ENCODE peak calls at places on chromosomes 4 and X, in nine cellular contexts. R, M, K, U, Q, E, F, A and Z are unnamed samples.
A peak's percentile ranks its signal among the peaks of the same experiment; 100 is the strongest.

GRCh38 chr4:7411896-7412585 is 22.7 kb downstream of the PSAPL1 start:
- DNase-seq in U (peak; percentile 80), R (no peak), F (no peak), M (no peak), A (no peak), E (no peak), Q (no peak), K (no peak), Z (no peak)

GRCh38 chr4:8861576-8862279 is 9.9 kb downstream of the HMX1 start:
- DNase-seq in F (no peak), K (no peak), M (no peak), A (no peak), U (no peak), R (no peak), Q (no peak), E (no peak), Z (no peak)

GRCh38 chrX:150690126-150690525 is 3.1 kb upstream of the MTMR1 start:
- DNase-seq in Q (peak; percentile 92), M (no peak), E (peak; percentile 82), K (peak; percentile 46), U (no peak), R (peak; percentile 74), A (no peak), F (no peak), Z (no peak)

GRCh38 chr4:179755322-179755721 is 2313.1 kb upstream of the AGA start:
- DNase-seq in A (no peak), E (no peak), Q (no peak), M (no peak), F (no peak), R (no peak), K (no peak), U (no peak), Z (no peak)

GRCh38 chr4:169209388-169209883 is 61.3 kb downstream of the SH3RF1 start:
- DNase-seq in E (no peak), U (no peak), R (no peak), F (no peak), A (no peak), K (no peak), Q (no peak), M (no peak), Z (no peak)

GRCh38 chr4:76626686-76627465 is 191.8 kb downstream of the SHROOM3 start:
- DNase-seq in E (no peak), A (no peak), F (no peak), Q (no peak), M (no peak), R (peak; percentile 44), U (no peak), K (no peak), Z (no peak)

GRCh38 chr4:1488831-1489638 is 82.8 kb upstream of the NKX1-1 start:
- DNase-seq in F (no peak), Q (no peak), A (no peak), E (no peak), M (no peak), R (no peak), U (no peak), K (no peak), Z (no peak)

GRCh38 chr4:7740866-7741525 is 198.7 kb downstream of the AFAP1 start:
- DNase-seq in K (no peak), E (no peak), M (no peak), A (no peak), U (no peak), Q (no peak), R (no peak), F (no peak), Z (no peak)

GRCh38 chrX:5100004-5100403 is 1128.7 kb downstream of the NLGN4X start:
- DNase-seq in M (no peak), A (no peak), E (no peak), F (no peak), R (no peak), K (no peak), U (no peak), Q (no peak), Z (no peak)

GRCh38 chrX:700936-701335 is 70.3 kb downstream of the SHOX start:
- DNase-seq in F (no peak), U (no peak), M (no peak), Q (no peak), K (no peak), R (no peak), A (no peak), E (no peak), Z (no peak)

GRCh38 chrX:93977641-93978040 is 303.6 kb downstream of the FAM133A start:
- DNase-seq in R (no peak), E (no peak), U (no peak), Q (no peak), F (no peak), M (no peak), A (no peak), K (no peak), Z (no peak)

GRCh38 chrX:21972721-21973120 is 32.2 kb downstream of the SMS start:
- DNase-seq in E (no peak), R (peak; percentile 67), K (no peak), M (peak; percentile 6), Q (peak; percentile 36), F (peak; percentile 43), U (no peak), A (no peak), Z (no peak)

DNA sequence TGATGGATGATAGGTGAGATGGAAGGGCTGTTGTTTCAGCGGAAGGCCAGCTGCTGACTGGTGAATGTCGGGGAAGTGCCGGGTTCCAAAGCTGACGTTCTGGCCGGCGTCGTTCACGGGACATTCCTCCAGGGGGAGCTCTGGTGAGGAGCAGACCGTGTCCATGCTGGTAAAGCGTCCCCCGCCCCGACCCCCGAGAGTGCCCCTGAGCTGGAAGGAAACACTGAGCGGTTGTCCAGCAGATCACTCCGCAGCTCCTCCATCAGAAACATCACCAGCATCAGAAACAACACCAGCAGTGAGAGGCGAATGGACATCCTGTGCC is 18.6 kb upstream of the ADRA2C start:
- DNase-seq in U (no peak), E (no peak), M (no peak), F (no peak), A (no peak), R (peak; percentile 4), Q (no peak), K (no peak), Z (peak; percentile 43)
- TF ChIP-seq CTCF in U (peak; percentile 41), E (peak; percentile 48), M (no peak), F (no peak), A (peak; percentile 36), R (peak; percentile 30), Q (peak; percentile 21), K (no peak), Z (peak; percentile 60)

DNA sequence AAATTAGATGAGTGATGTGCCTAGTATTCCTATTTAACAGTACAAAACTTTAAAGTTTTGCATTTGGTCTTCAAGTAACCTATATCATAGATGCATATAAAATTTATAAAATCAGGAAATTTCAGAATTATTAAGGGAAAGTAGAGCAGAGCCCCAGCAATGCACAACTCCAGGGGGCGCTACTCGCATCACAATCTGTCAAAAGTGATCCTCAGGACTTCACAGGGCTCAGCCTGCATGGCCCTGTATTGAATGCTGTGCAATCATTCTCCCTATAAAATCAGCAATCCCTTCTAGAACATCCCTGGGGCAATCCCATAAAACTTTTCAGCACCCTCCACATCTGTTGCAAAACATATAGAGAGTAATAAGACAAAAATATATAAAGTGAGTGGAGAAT is 12.4 kb upstream of the PPARGC1A start:
- DNase-seq in M (no peak), A (no peak), R (no peak), K (no peak), U (no peak), F (no peak), Q (no peak), E (no peak), Z (no peak)
- TF ChIP-seq CTCF in M (no peak), A (peak; percentile 7), R (no peak), K (no peak), U (no peak), F (no peak), Q (no peak), E (no peak), Z (no peak)

GRCh38 chr4:173537628-173538147 is 7.7 kb upstream of the HAND2 start:
- DNase-seq in M (no peak), U (no peak), R (no peak), F (no peak), K (no peak), Q (no peak), E (no peak), A (no peak), Z (no peak)

GRCh38 chr4:173538148-173538902 is 8.3 kb upstream of the HAND2 start:
- DNase-seq in F (no peak), Q (no peak), M (no peak), E (no peak), A (no peak), U (no peak), R (peak; percentile 50), K (no peak), Z (no peak)

GRCh38 chr4:173535932-173536331 is 5.9 kb upstream of the HAND2 start:
- DNase-seq in E (no peak), Q (no peak), M (no peak), A (no peak), R (no peak), F (no peak), U (no peak), K (no peak), Z (no peak)

GRCh38 chr4:173535165-173535737 is 5.2 kb upstream of the HAND2 start:
- DNase-seq in K (no peak), U (no peak), E (no peak), M (no peak), Q (no peak), R (no peak), A (no peak), F (no peak), Z (no peak)

GRCh38 chr4:173536808-173537429 is 6.9 kb upstream of the HAND2 start:
- DNase-seq in Q (no peak), R (no peak), F (no peak), U (no peak), A (no peak), E (no peak), M (no peak), K (no peak), Z (no peak)
- TF ChIP-seq CTCF in Q (peak; percentile 32), R (no peak), F (no peak), U (peak; percentile 36), A (peak; percentile 5), E (no peak), M (no peak), K (peak; percentile 13), Z (peak; percentile 56)

GRCh38 chr4:152346979-152347378 is 188.9 kb downstream of the FBXW7 start:
- DNase-seq in F (no peak), E (no peak), M (no peak), R (no peak), K (no peak), Q (no peak), A (no peak), U (no peak), Z (no peak)

GRCh38 chr4:152352645-152353116 is 183.2 kb downstream of the FBXW7 start:
- DNase-seq in M (no peak), A (peak; percentile 50), Q (peak; percentile 88), K (peak; percentile 71), U (peak; percentile 86), E (peak; percentile 95), R (peak; percentile 97), F (no peak), Z (no peak)

GRCh38 chr4:152351080-152351479 is 184.8 kb downstream of the FBXW7 start:
- DNase-seq in A (no peak), U (no peak), M (no peak), Q (no peak), F (no peak), K (no peak), R (no peak), E (no peak), Z (no peak)

GRCh38 chr4:152352215-152352614 is 183.7 kb downstream of the FBXW7 start:
- DNase-seq in U (no peak), K (no peak), R (no peak), A (no peak), M (no peak), E (no peak), Q (no peak), F (no peak), Z (no peak)

GRCh38 chr4:152348670-152349069 is 187.2 kb downstream of the FBXW7 start:
- DNase-seq in A (no peak), R (no peak), K (no peak), M (no peak), E (no peak), F (no peak), Q (no peak), U (no peak), Z (no peak)
- TF ChIP-seq CTCF in A (peak; percentile 8), R (peak; percentile 10), K (peak; percentile 63), M (peak; percentile 34), E (peak; percentile 49), F (peak; percentile 73), Q (peak; percentile 44), U (peak; percentile 54), Z (peak; percentile 25)